ENCODE peak calls at places on chromosomes 3 and 15, in four cellular contexts. Y is SJSA1, E is Panc1, F is pancreas. U is an unnamed sample.

GRCh38 chr15:98689431-98689861 is 41.1 kb downstream of the IGF1R start:
- DNase-seq in Y (peak; percentile 50), E (no peak), F (no peak), U (no peak)

GRCh38 chr3:179036226-179036625 is 35.4 kb downstream of the ZMAT3 start:
- DNase-seq in Y (peak; percentile 49), E (no peak), F (no peak), U (no peak)

GRCh38 chr3:46065294-46065705 is 38.0 kb upstream of the XCR1 start:
- DNase-seq in Y (no peak), E (no peak), F (peak; percentile 29), U (no peak)

GRCh38 chr15:42128476-42128875 is 28.0 kb downstream of the PLA2G4F start:
- DNase-seq in Y (no peak), E (no peak), F (no peak), U (no peak)

GRCh38 chr3:180420804-180421203 is 181.2 kb upstream of the TTC14 start:
- DNase-seq in Y (no peak), E (no peak), F (no peak), U (no peak)

GRCh38 chr3:37599186-37599585 is 262.5 kb upstream of the CTDSPL start:
- DNase-seq in Y (no peak), E (no peak), F (no peak), U (no peak)

GRCh38 chr3:67648701-67649100 is 5.7 kb downstream of the SUCLG2 start:
- DNase-seq in Y (peak; percentile 5), E (no peak), F (no peak), U (no peak)

GRCh38 chr3:130093741-130094391 is 12.2 kb downstream of the ALG1L2 start:
- DNase-seq in Y (no peak), E (no peak), F (no peak), U (no peak)

GRCh38 chr3:33067484-33067883 is 29.5 kb downstream of the GLB1 start:
- DNase-seq in Y (no peak), E (no peak), F (no peak), U (no peak)

GRCh38 chr3:71498053-71498452 is 85.5 kb downstream of the FOXP1 start:
- DNase-seq in Y (no peak), E (no peak), F (no peak), U (no peak)
- H3K27ac ChIP-seq in Y (no peak overlapping the region), E (no peak overlapping the region), F (no peak overlapping the region), U (peak overlapping the region; percentile 24)

DNA sequence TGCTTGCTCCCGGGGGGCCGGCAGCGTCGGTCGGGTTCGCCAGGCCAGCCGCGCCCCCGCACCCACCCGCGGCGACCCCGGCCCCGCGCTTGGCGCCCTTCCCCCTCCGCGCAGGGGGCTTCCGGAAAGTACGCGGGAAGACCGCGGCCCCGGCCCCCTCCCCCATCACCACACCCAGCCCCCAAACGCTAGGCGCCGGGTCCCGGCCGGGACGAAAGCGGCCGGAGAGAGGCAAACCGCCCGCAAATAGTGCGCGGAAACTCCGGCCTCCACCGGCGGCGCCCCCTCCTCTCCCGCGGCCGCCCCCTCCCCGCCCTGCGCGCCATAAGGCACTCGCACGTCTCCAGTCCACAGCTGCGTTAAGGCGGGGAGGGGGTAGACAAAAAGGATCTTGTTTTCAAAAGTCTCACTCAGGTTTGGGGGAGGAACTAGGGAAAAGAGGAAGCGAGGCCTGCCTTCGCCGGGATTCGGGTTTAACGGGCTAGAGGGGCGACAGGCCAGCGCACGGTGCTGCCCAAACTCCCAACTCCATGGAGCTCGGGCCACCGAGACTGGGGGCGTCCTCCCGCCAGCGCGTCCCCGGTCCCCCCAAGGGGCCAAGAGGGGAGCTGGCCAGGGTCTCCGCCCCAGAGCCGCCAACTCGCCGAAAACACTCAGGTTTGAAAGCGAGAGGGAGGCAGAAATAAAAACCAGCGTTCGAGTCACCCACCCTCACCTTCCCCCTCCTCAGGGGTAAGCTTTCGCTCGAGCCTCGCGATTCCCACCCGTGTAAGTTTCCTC is 1.8 kb downstream of the ANP32A start:
- DNase-seq in Y (peak; percentile 58), E (no peak), F (peak; percentile 56), U (no peak)
- H3K27ac ChIP-seq in Y (peak overlapping the region; percentile 99), E (peak overlapping the region; percentile 99), F (peak overlapping the region; percentile 100), U (peak overlapping the region; percentile 100)

GRCh38 chr3:121661376-121661775 is 673 bp upstream of the HCLS1 start:
- DNase-seq in Y (no peak), E (no peak), F (no peak), U (no peak)
- H3K27ac ChIP-seq in Y (no peak overlapping the region), E (no peak overlapping the region), F (peak overlapping the region; percentile 64), U (peak overlapping the region; percentile 67)

GRCh38 chr3:128502712-128503111 is 9.7 kb upstream of the GATA2 start:
- DNase-seq in Y (no peak), E (no peak), F (no peak), U (peak; percentile 40)

GRCh38 chr3:128500556-128500955 is 7.6 kb upstream of the GATA2 start:
- DNase-seq in Y (no peak), E (no peak), F (no peak), U (no peak)

GRCh38 chr3:128499724-128500275 is 6.8 kb upstream of the GATA2 start:
- DNase-seq in Y (no peak), E (no peak), F (peak; percentile 2), U (no peak)

GRCh38 chr3:128503164-128503651 is 10.2 kb upstream of the GATA2 start:
- DNase-seq in Y (no peak), E (no peak), F (no peak), U (peak; percentile 48)

GRCh38 chr3:128501431-128501830 is 8.4 kb upstream of the GATA2 start:
- DNase-seq in Y (no peak), E (no peak), F (no peak), U (no peak)
- H3K27ac ChIP-seq in Y (no peak overlapping the region), E (no peak overlapping the region), F (no peak overlapping the region), U (no peak overlapping the region)

GRCh38 chr3:101377796-101378195 is 57.4 kb upstream of the IMPG2 start:
- DNase-seq in Y (no peak), E (no peak), F (no peak), U (no peak)
- H3K27ac ChIP-seq in Y (no peak overlapping the region), E (no peak overlapping the region), F (no peak overlapping the region), U (no peak overlapping the region)